ENCODE peak calls at places on chromosomes 3 and 15, in five cellular contexts. P, V, E, X and T are unnamed samples.

GRCh38 chr3:79467721-79468120 is 300.1 kb downstream of the ROBO1 start:
- DNase-seq in P (no peak), V (no peak), E (no peak), X (no peak), T (no peak)

GRCh38 chr3:101072299-101072698 is 79.1 kb upstream of the ABI3BP start:
- DNase-seq in P (no peak), V (no peak), E (no peak), X (peak; percentile 75), T (no peak)

GRCh38 chr15:93178371-93178770 is 89.4 kb upstream of the RGMA start:
- DNase-seq in P (no peak), V (no peak), E (no peak), X (no peak), T (no peak)

GRCh38 chr15:20340331-20340811 is 201.2 kb downstream of the GOLGA6L6 start:
- DNase-seq in P (peak; percentile 62), V (no peak), E (peak; percentile 86), X (peak; percentile 22), T (peak; percentile 66)

GRCh38 chr3:143331336-143331735 is 211.8 kb downstream of the CHST2 start:
- DNase-seq in P (no peak), V (no peak), E (no peak), X (no peak), T (no peak)

GRCh38 chr3:155382396-155383042 is 89.0 kb upstream of the STRIT1 start:
- DNase-seq in P (peak; percentile 22), V (peak; percentile 64), E (peak; percentile 69), X (peak; percentile 75), T (peak; percentile 79)

GRCh38 chr3:46954178-46954577 is 22.4 kb downstream of the CCDC12 start:
- DNase-seq in P (no peak), V (no peak), E (no peak), X (no peak), T (no peak)

GRCh38 chr3:188946837-188947236 is 224.9 kb upstream of the TPRG1 start:
- DNase-seq in P (no peak), V (no peak), E (no peak), X (no peak), T (no peak)

GRCh38 chr15:74788716-74789151 is 6.9 kb downstream of the CSK start:
- DNase-seq in P (no peak), V (no peak), E (no peak), X (no peak), T (no peak)

GRCh38 chr3:120742198-120743080 is at the start of the genes GTF2E1 and RABL3:
- DNase-seq in P (peak; percentile 97), V (peak; percentile 95), E (peak; percentile 98), X (peak; percentile 99), T (peak; percentile 99)

GRCh38 chr3:31436830-31437229 is 95.9 kb upstream of the STT3B start:
- DNase-seq in P (no peak), V (no peak), E (no peak), X (no peak), T (no peak)

GRCh38 chr15:39542385-39543065 is 38.4 kb upstream of the THBS1 start:
- DNase-seq in P (no peak), V (no peak), E (no peak), X (no peak), T (no peak)

GRCh38 chr3:10337323-10338163 is 16.6 kb upstream of the SEC13 start:
- DNase-seq in P (no peak), V (no peak), E (no peak), X (no peak), T (peak; percentile 57)

DNA sequence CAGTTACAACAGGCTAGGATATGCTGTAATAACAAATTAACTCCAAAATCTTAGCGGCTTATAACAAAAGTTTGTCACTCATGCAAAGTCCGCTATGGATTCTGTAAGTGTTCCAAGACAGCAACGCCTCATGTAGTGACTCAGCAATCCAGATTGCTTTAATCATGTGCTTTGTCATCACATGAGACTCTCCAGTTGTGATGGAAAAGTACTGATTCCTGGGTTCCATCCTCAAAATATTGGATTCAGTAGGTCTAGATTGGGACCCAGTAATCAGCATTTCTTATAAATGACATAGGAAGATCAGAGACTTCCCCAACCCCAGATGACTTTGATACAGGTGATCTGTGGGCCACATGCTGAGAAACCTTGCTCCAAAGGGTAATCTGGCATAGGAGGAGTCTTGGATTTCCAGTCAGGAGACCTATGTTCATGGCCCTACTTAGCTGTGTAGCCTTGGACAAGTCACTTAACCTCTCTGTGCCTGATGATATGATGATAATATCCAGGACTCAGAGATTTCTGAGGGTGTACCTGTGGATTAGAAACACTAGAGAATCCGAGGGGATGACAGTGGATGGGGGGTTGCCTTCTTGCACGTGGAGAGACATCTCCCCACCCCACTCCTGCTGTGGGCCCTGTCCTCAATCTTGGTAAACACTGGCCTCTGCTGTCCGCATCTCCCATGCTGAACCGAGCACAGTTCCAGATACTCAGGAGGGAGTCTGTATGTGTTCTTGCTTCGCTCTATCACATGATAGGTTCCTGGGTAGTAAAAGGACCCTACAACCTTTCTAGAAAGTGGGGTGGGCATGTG is 65.5 kb downstream of the CORO2B start:
- DNase-seq in P (peak; percentile 12), V (no peak), E (peak; percentile 55), X (peak; percentile 71), T (no peak)
- TF ChIP-seq EP300 in P (no peak), V (no peak), E (no peak), X (no peak), T (no peak)

GRCh38 chr15:32694222-32694983 is 23.4 kb upstream of the GREM1 start:
- DNase-seq in P (no peak), V (no peak), E (no peak), X (no peak), T (no peak)

GRCh38 chr15:32687556-32687955 is 30.2 kb upstream of the GREM1 start:
- DNase-seq in P (no peak), V (no peak), E (no peak), X (peak; percentile 75), T (no peak)

GRCh38 chr15:32691316-32692032 is 26.3 kb upstream of the GREM1 start:
- DNase-seq in P (no peak), V (no peak), E (no peak), X (no peak), T (no peak)

GRCh38 chr15:32688151-32688639 is 29.6 kb upstream of the GREM1 start:
- DNase-seq in P (no peak), V (no peak), E (no peak), X (peak; percentile 85), T (no peak)

GRCh38 chr15:32692286-32692685 is 25.5 kb upstream of the GREM1 start:
- DNase-seq in P (no peak), V (no peak), E (no peak), X (no peak), T (no peak)
- TF ChIP-seq EP300 in P (no peak), V (no peak), E (no peak), X (no peak), T (no peak)

GRCh38 chr3:174859109-174859735 is at the start of gene NAALADL2:
- DNase-seq in P (no peak), V (no peak), E (no peak), X (no peak), T (no peak)
- TF ChIP-seq EP300 in P (no peak), V (no peak), E (no peak), X (no peak), T (no peak)

GRCh38 chr3:148742127-148742526 is 44.4 kb downstream of the AGTR1 start:
- DNase-seq in P (no peak), V (no peak), E (no peak), X (no peak), T (no peak)
- TF ChIP-seq EP300 in P (no peak), V (no peak), E (no peak), X (no peak), T (no peak)